ENCODE peak calls at places on chromosomes 1 and 21, in four cellular contexts. One of them, this sample, is unnamed.

GRCh38 chr1:24119859-24120756 is 8.2 kb upstream of the MYOM3 start:
- DNase-seq in A549: no peak
- DNase-seq in HepG2: peak
- DNase-seq in GM12878: no peak
- DNase-seq in this sample: no peak

GRCh38 chr1:2910211-2910610 is 108.7 kb upstream of the TTC34 start:
- DNase-seq in A549: no peak
- DNase-seq in HepG2: no peak
- DNase-seq in GM12878: no peak
- DNase-seq in this sample: no peak

GRCh38 chr1:113153116-113153803 is 80.3 kb downstream of the LRIG2 start:
- DNase-seq in A549: peak
- DNase-seq in HepG2: peak
- DNase-seq in GM12878: no peak
- DNase-seq in this sample: no peak

GRCh38 chr1:213618094-213618493 is 369.7 kb upstream of the PROX1 start:
- DNase-seq in A549: no peak
- DNase-seq in HepG2: no peak
- DNase-seq in GM12878: no peak
- DNase-seq in this sample: no peak

GRCh38 chr1:30284728-30285460 is 438.5 kb downstream of the MATN1 start:
- DNase-seq in A549: no peak
- DNase-seq in HepG2: no peak
- DNase-seq in GM12878: no peak
- DNase-seq in this sample: no peak

GRCh38 chr1:241985787-241986186 is 13.1 kb downstream of the MAP1LC3C start:
- DNase-seq in A549: peak
- DNase-seq in HepG2: peak
- DNase-seq in GM12878: no peak
- DNase-seq in this sample: peak

GRCh38 chr1:12246584-12246983 is 16.8 kb downstream of the VPS13D start:
- DNase-seq in A549: no peak
- DNase-seq in HepG2: no peak
- DNase-seq in GM12878: no peak
- DNase-seq in this sample: no peak

GRCh38 chr1:220040028-220040596 is 6.2 kb downstream of the EPRS1 start:
- DNase-seq in A549: no peak
- DNase-seq in HepG2: no peak
- DNase-seq in GM12878: no peak
- DNase-seq in this sample: no peak

GRCh38 chr1:26317612-26318337 is at the start of gene CD52:
- DNase-seq in A549: no peak
- DNase-seq in HepG2: no peak
- DNase-seq in GM12878: peak
- DNase-seq in this sample: peak

GRCh38 chr1:57485643-57486042 is 61.8 kb upstream of the DAB1 start:
- DNase-seq in A549: no peak
- DNase-seq in HepG2: no peak
- DNase-seq in GM12878: no peak
- DNase-seq in this sample: no peak

GRCh38 chr1:112264553-112264952 is 131.5 kb upstream of the CTTNBP2NL start:
- DNase-seq in A549: no peak
- DNase-seq in HepG2: no peak
- DNase-seq in GM12878: no peak
- DNase-seq in this sample: no peak

GRCh38 chr1:155973723-155974122 is 4.6 kb downstream of the ARHGEF2 start:
- DNase-seq in A549: no peak
- DNase-seq in HepG2: no peak
- DNase-seq in GM12878: no peak
- DNase-seq in this sample: no peak

GRCh38 chr1:155974208-155975165 is 3.9 kb downstream of the ARHGEF2 start:
- DNase-seq in A549: no peak
- DNase-seq in HepG2: no peak
- DNase-seq in GM12878: no peak
- DNase-seq in this sample: no peak

GRCh38 chr1:155969377-155969791 is 9.0 kb downstream of the ARHGEF2 start:
- DNase-seq in A549: no peak
- DNase-seq in HepG2: no peak
- DNase-seq in GM12878: no peak
- DNase-seq in this sample: no peak

GRCh38 chr1:155970531-155971167 is 7.7 kb downstream of the ARHGEF2 start:
- DNase-seq in A549: no peak
- DNase-seq in HepG2: no peak
- DNase-seq in GM12878: no peak
- DNase-seq in this sample: no peak

DNA sequence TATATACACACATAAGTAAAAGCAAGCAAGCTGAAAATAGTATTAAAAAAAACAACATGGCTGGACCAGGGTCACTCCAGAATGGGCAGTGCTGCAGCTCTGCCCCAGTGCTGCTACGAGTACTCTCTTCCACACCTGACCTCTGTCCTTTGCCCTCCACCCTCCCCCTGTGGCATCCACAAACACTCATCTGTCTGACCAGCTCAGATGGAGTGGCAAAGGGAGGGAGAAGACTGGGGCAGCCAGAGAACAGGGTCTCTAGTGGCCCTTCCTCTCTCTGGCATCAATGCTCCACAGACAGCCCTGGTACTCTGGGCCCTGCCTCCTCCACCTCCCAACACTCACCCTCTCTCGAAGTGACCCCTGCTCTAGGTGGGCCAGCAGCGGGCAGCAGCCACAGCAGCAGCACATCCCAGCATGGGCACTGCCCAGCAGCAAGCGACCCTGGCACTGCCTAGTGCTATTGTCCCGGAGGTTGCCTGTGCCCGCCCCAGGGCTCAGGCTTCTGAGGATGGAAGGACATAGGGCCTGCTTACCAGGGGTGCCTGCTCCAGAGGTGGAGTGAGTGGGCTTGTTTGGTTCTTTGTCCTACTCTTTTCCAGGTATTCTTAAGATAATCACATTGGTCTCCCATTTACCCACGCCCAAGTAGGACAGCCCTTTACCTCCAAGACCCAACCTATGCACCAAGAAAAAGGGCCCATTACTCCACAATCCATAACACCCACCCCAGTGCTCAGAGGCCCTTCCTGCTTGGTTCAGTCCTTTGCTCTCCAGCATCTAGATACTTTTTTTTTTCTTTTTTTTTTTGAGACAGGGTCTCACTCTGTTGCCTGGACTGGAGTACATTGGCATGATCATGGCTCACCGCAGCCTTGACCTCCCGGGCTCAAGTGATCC is 6.2 kb downstream of the ARHGEF2 start:
- DNase-seq in A549: no peak
- DNase-seq in HepG2: no peak
- DNase-seq in GM12878: no peak
- DNase-seq in this sample: no peak
- TF ChIP-seq KDM1A in A549: no peak
- TF ChIP-seq KDM1A in HepG2: no peak
- TF ChIP-seq KDM1A in GM12878: no peak
- TF ChIP-seq KDM1A in this sample: no peak

GRCh38 chr1:116260096-116260495 is 112.9 kb upstream of the ATP1A1 start:
- DNase-seq in A549: no peak
- DNase-seq in HepG2: no peak
- DNase-seq in GM12878: no peak
- DNase-seq in this sample: no peak

GRCh38 chr1:116262207-116262994 is 110.6 kb upstream of the ATP1A1 start:
- DNase-seq in A549: no peak
- DNase-seq in HepG2: no peak
- DNase-seq in GM12878: no peak
- DNase-seq in this sample: no peak

GRCh38 chr1:116259665-116260064 is 113.4 kb upstream of the ATP1A1 start:
- DNase-seq in A549: no peak
- DNase-seq in HepG2: no peak
- DNase-seq in GM12878: no peak
- DNase-seq in this sample: no peak

GRCh38 chr1:116260621-116261020 is 112.4 kb upstream of the ATP1A1 start:
- DNase-seq in A549: no peak
- DNase-seq in HepG2: no peak
- DNase-seq in GM12878: no peak
- DNase-seq in this sample: peak

DNA sequence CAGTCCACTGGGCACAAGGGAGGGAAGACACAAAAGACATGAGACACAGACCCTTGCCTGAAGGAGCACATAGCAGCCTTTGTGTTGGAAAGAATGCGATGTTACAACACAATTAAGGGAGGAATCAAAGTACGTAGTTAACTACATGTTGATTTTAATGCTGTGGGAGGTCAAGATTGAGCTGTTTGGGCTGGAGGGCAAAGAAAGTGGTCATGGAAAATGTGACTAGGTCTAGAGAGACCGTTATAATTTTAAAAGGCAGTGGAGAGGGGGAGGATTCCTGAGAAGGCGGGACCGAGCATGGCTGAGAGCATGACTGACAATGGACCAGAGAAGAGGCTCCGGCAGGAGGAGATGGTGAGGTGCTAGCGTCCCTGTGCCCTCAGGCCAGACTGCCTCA is 111.8 kb upstream of the ATP1A1 start:
- DNase-seq in A549: no peak
- DNase-seq in HepG2: peak
- DNase-seq in GM12878: no peak
- DNase-seq in this sample: no peak
- TF ChIP-seq BHLHE40 in A549: no peak
- TF ChIP-seq BHLHE40 in HepG2: no peak
- TF ChIP-seq BHLHE40 in GM12878: no peak
- TF ChIP-seq BHLHE40 in this sample: no peak

GRCh38 chr21:44875341-44875740 is 1.9 kb upstream of the PTTG1IP start:
- DNase-seq in A549: peak
- DNase-seq in HepG2: no peak
- DNase-seq in GM12878: no peak
- DNase-seq in this sample: peak

GRCh38 chr21:44881586-44881939 is 8.1 kb upstream of the PTTG1IP start:
- DNase-seq in A549: no peak
- DNase-seq in HepG2: no peak
- DNase-seq in GM12878: no peak
- DNase-seq in this sample: no peak

GRCh38 chr21:44876849-44877575 is 3.5 kb upstream of the PTTG1IP start:
- DNase-seq in A549: no peak
- DNase-seq in HepG2: no peak
- DNase-seq in GM12878: no peak
- DNase-seq in this sample: no peak

GRCh38 chr21:44880762-44881585 is 7.5 kb upstream of the PTTG1IP start:
- DNase-seq in A549: no peak
- DNase-seq in HepG2: peak
- DNase-seq in GM12878: no peak
- DNase-seq in this sample: no peak

DNA sequence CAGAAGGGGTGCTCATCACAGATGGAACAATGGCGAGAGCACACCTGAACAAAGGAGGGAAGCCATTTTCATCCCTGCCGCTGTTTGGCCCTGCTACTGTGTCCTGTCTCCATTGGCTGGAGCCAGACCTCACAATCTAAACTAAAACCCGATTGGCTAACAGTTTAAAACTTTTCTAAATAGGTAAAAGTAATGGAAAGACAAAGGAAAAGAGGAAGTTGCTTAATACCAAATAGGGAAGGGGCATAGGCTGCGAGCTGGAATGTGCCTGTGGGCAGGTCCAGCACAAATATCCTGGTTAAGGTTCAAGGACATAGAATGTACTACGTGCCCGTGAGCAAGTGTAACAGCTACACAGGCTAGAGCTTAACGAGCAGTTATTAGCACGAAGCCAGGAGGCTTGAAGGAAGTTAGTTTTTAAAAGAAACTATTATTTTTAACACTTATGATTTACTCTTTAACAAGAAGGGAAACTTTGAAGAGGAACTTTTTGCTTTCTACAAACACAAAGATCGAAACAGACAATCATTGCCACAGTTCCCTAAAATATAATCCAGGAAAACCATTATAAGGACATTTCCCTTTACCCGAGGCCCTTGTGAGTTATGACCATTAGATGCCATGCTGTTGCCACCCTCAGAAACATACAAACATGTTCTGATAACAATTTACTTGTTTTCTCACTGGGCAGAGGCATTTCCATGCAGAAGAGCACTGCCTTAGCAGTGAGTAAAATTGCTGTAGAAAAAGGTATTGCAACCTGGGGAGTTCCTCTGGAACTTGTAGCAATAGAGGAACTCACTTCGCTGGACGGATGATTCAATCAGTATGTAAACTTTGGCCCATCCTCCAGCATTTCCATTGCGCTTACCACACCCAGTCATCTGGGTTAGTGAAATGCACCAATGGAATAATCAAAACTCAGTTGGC is 4.8 kb upstream of the PTTG1IP start:
- DNase-seq in A549: peak
- DNase-seq in HepG2: peak
- DNase-seq in GM12878: no peak
- DNase-seq in this sample: peak
- TF ChIP-seq KDM1A in A549: no peak
- TF ChIP-seq KDM1A in HepG2: peak
- TF ChIP-seq KDM1A in GM12878: no peak
- TF ChIP-seq KDM1A in this sample: no peak

GRCh38 chr1:212412374-212412773 is 2.3 kb downstream of the PACC1 start:
- DNase-seq in A549: no peak
- DNase-seq in HepG2: no peak
- DNase-seq in GM12878: no peak
- DNase-seq in this sample: no peak

GRCh38 chr1:212414328-212415106 is at the start of gene PACC1:
- DNase-seq in A549: peak
- DNase-seq in HepG2: peak
- DNase-seq in GM12878: peak
- DNase-seq in this sample: peak

GRCh38 chr1:212410231-212410825 is 4.4 kb downstream of the PACC1 start:
- DNase-seq in A549: no peak
- DNase-seq in HepG2: peak
- DNase-seq in GM12878: no peak
- DNase-seq in this sample: no peak

GRCh38 chr1:212415107-212415841 is 588 bp upstream of the PACC1 start:
- DNase-seq in A549: no peak
- DNase-seq in HepG2: no peak
- DNase-seq in GM12878: no peak
- DNase-seq in this sample: peak

DNA sequence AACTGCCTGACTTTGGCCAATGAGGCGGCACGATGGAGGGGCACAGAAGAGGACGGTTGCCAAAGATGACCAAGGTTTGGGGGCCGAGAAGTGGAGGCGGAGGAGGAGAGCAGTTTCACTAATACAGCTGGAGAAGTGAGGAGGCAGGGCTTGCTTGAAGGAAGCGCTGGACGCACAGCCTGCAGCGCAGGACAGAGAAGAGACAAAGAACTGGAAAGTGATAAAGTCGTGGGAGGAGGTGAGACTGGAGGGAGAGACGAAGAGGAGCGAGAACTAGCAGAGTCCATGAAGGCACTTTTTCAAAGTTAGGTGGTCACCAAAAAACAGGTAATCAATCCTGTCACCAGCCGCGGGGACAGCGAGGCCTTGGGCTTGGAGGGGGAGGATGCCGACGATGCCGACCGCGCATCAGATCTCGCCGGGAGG is 771 bp downstream of the PACC1 start:
- DNase-seq in A549: no peak
- DNase-seq in HepG2: no peak
- DNase-seq in GM12878: no peak
- DNase-seq in this sample: no peak
- TF ChIP-seq BHLHE40 in A549: no peak
- TF ChIP-seq BHLHE40 in HepG2: no peak
- TF ChIP-seq BHLHE40 in GM12878: no peak
- TF ChIP-seq BHLHE40 in this sample: no peak

GRCh38 chr1:43935711-43936427 is 2.3 kb downstream of the ARTN start:
- DNase-seq in A549: no peak
- DNase-seq in HepG2: no peak
- DNase-seq in GM12878: no peak
- DNase-seq in this sample: no peak
- TF ChIP-seq KDM1A in A549: no peak
- TF ChIP-seq KDM1A in HepG2: no peak
- TF ChIP-seq KDM1A in GM12878: no peak
- TF ChIP-seq KDM1A in this sample: no peak